ENCODE peak calls at places on chromosomes 11 and 22, in four cellular contexts. D is left cardiac atrium; Z is NCI-H460; J is stimulated activated CD8-positive, alpha-beta memory T cell treated with anti-CD3 and anti-CD28 coated beads, Interleukin-15, amount 100 ng/mL, for 4 hours. R is an unnamed sample.

GRCh38 chr11:45266693-45267451 is 19.3 kb downstream of the SYT13 start:
- DNase-seq in Z (no peak), D (no peak), J (no peak), R (no peak)

GRCh38 chr11:17778352-17778751 is 43.8 kb downstream of the KCNC1 start:
- DNase-seq in Z (no peak), J (no peak), D (no peak), R (no peak)

GRCh38 chr11:134558916-134559616 is 147.0 kb upstream of the B3GAT1 start:
- DNase-seq in D (no peak), Z (no peak), J (no peak), R (no peak)

GRCh38 chr11:45933131-45933821 is 10.8 kb downstream of the LARGE2 start:
- DNase-seq in Z (no peak), D (no peak), J (no peak), R (peak; percentile 28)

GRCh38 chr11:19938051-19938856 is 222.0 kb downstream of the DBX1 start:
- DNase-seq in J (no peak), Z (peak; percentile 59), D (peak; percentile 52), R (no peak)

GRCh38 chr11:110984147-110984546 is 261.4 kb upstream of the POU2AF2 start:
- DNase-seq in D (no peak), Z (no peak), J (no peak), R (no peak)

GRCh38 chr11:74388678-74389327 is 9.4 kb downstream of the PGM2L1 start:
- DNase-seq in D (peak; percentile 44), J (peak; percentile 56), Z (peak; percentile 38), R (no peak)

GRCh38 chr22:22442928-22443709 is 65.4 kb downstream of the ZNF280B start:
- DNase-seq in D (no peak), J (no peak), Z (no peak), R (no peak)

GRCh38 chr11:2199466-2200341 is 28.1 kb upstream of the TH start:
- DNase-seq in Z (no peak), D (no peak), J (no peak), R (no peak)

GRCh38 chr22:25898707-25899365 is 156.8 kb downstream of the MYO18B start:
- DNase-seq in Z (no peak), D (no peak), J (no peak), R (no peak)

GRCh38 chr22:20013382-20013871 is 3.2 kb downstream of the ARVCF start:
- DNase-seq in J (no peak), Z (no peak), D (peak; percentile 81), R (no peak)

GRCh38 chr22:44926491-44927415 is 83.1 kb downstream of the PHF21B start:
- DNase-seq in J (no peak), Z (no peak), D (no peak), R (no peak)

R was measured in SIG-M5.